ENCODE peak calls at places on chromosome 9, in six cellular contexts. One of them, this sample, is unnamed.

GRCh38 chr9:81318571-81318970 is 370.8 kb downstream of the TLE1 start:
- DNase-seq in tibial artery: no peak
- DNase-seq in left lung: no peak
- DNase-seq in psoas muscle: no peak
- DNase-seq in stimulated activated naive B cell treated with anti-CD40 and anti-IgM and Interleukin-4, amounts not matched to agents 10 μg/mL and 1 μg/mL and 100 μg/mL, for 72 hours: no peak
- DNase-seq in stimulated activated CD8-positive, alpha-beta memory T cell treated with anti-CD3 and anti-CD28 coated beads, Interleukin-7, amount 100 ng/mL, for 1 hour: no peak
- DNase-seq in this sample: no peak

GRCh38 chr9:132804576-132805295 is 73.3 kb downstream of the AK8 start:
- DNase-seq in tibial artery: no peak
- DNase-seq in psoas muscle: no peak
- DNase-seq in left lung: no peak
- DNase-seq in stimulated activated CD8-positive, alpha-beta memory T cell treated with anti-CD3 and anti-CD28 coated beads, Interleukin-7, amount 100 ng/mL, for 1 hour: no peak
- DNase-seq in stimulated activated naive B cell treated with anti-CD40 and anti-IgM and Interleukin-4, amounts not matched to agents 10 μg/mL and 1 μg/mL and 100 μg/mL, for 72 hours: peak
- DNase-seq in this sample: no peak

GRCh38 chr9:114691046-114691955 is 9.3 kb upstream of the TEX48 start:
- DNase-seq in tibial artery: no peak
- DNase-seq in stimulated activated CD8-positive, alpha-beta memory T cell treated with anti-CD3 and anti-CD28 coated beads, Interleukin-7, amount 100 ng/mL, for 1 hour: peak
- DNase-seq in psoas muscle: no peak
- DNase-seq in left lung: no peak
- DNase-seq in stimulated activated naive B cell treated with anti-CD40 and anti-IgM and Interleukin-4, amounts not matched to agents 10 μg/mL and 1 μg/mL and 100 μg/mL, for 72 hours: peak
- DNase-seq in this sample: no peak

GRCh38 chr9:16112116-16112515 is 559.3 kb downstream of the CCDC171 start:
- DNase-seq in psoas muscle: no peak
- DNase-seq in tibial artery: no peak
- DNase-seq in stimulated activated naive B cell treated with anti-CD40 and anti-IgM and Interleukin-4, amounts not matched to agents 10 μg/mL and 1 μg/mL and 100 μg/mL, for 72 hours: no peak
- DNase-seq in left lung: no peak
- DNase-seq in stimulated activated CD8-positive, alpha-beta memory T cell treated with anti-CD3 and anti-CD28 coated beads, Interleukin-7, amount 100 ng/mL, for 1 hour: no peak
- DNase-seq in this sample: no peak

GRCh38 chr9:22976454-22976853 is 529.8 kb downstream of the DMRTA1 start:
- DNase-seq in psoas muscle: no peak
- DNase-seq in stimulated activated CD8-positive, alpha-beta memory T cell treated with anti-CD3 and anti-CD28 coated beads, Interleukin-7, amount 100 ng/mL, for 1 hour: no peak
- DNase-seq in tibial artery: no peak
- DNase-seq in stimulated activated naive B cell treated with anti-CD40 and anti-IgM and Interleukin-4, amounts not matched to agents 10 μg/mL and 1 μg/mL and 100 μg/mL, for 72 hours: no peak
- DNase-seq in left lung: no peak
- DNase-seq in this sample: no peak

GRCh38 chr9:133340256-133340655 is 4.3 kb upstream of the SURF6 start:
- DNase-seq in tibial artery: no peak
- DNase-seq in psoas muscle: no peak
- DNase-seq in stimulated activated naive B cell treated with anti-CD40 and anti-IgM and Interleukin-4, amounts not matched to agents 10 μg/mL and 1 μg/mL and 100 μg/mL, for 72 hours: no peak
- DNase-seq in left lung: peak
- DNase-seq in stimulated activated CD8-positive, alpha-beta memory T cell treated with anti-CD3 and anti-CD28 coated beads, Interleukin-7, amount 100 ng/mL, for 1 hour: no peak
- DNase-seq in this sample: no peak

GRCh38 chr9:125983681-125984080 is 236.5 kb downstream of the PBX3 start:
- DNase-seq in psoas muscle: no peak
- DNase-seq in stimulated activated naive B cell treated with anti-CD40 and anti-IgM and Interleukin-4, amounts not matched to agents 10 μg/mL and 1 μg/mL and 100 μg/mL, for 72 hours: no peak
- DNase-seq in left lung: no peak
- DNase-seq in stimulated activated CD8-positive, alpha-beta memory T cell treated with anti-CD3 and anti-CD28 coated beads, Interleukin-7, amount 100 ng/mL, for 1 hour: no peak
- DNase-seq in tibial artery: peak
- DNase-seq in this sample: no peak

GRCh38 chr9:100098241-100098886 is 436 bp downstream of the ERP44 start:
- DNase-seq in stimulated activated CD8-positive, alpha-beta memory T cell treated with anti-CD3 and anti-CD28 coated beads, Interleukin-7, amount 100 ng/mL, for 1 hour: no peak
- DNase-seq in tibial artery: peak
- DNase-seq in stimulated activated naive B cell treated with anti-CD40 and anti-IgM and Interleukin-4, amounts not matched to agents 10 μg/mL and 1 μg/mL and 100 μg/mL, for 72 hours: peak
- DNase-seq in psoas muscle: peak
- DNase-seq in left lung: peak
- DNase-seq in this sample: no peak

GRCh38 chr9:38333047-38333446 is 59.5 kb upstream of the ALDH1B1 start:
- DNase-seq in stimulated activated naive B cell treated with anti-CD40 and anti-IgM and Interleukin-4, amounts not matched to agents 10 μg/mL and 1 μg/mL and 100 μg/mL, for 72 hours: no peak
- DNase-seq in left lung: no peak
- DNase-seq in stimulated activated CD8-positive, alpha-beta memory T cell treated with anti-CD3 and anti-CD28 coated beads, Interleukin-7, amount 100 ng/mL, for 1 hour: no peak
- DNase-seq in psoas muscle: no peak
- DNase-seq in tibial artery: no peak
- DNase-seq in this sample: no peak

GRCh38 chr9:27125030-27125429 is 16.0 kb downstream of the TEK start:
- DNase-seq in tibial artery: no peak
- DNase-seq in stimulated activated naive B cell treated with anti-CD40 and anti-IgM and Interleukin-4, amounts not matched to agents 10 μg/mL and 1 μg/mL and 100 μg/mL, for 72 hours: no peak
- DNase-seq in psoas muscle: peak
- DNase-seq in stimulated activated CD8-positive, alpha-beta memory T cell treated with anti-CD3 and anti-CD28 coated beads, Interleukin-7, amount 100 ng/mL, for 1 hour: no peak
- DNase-seq in left lung: no peak
- DNase-seq in this sample: peak

GRCh38 chr9:109283012-109283411 is 37.8 kb downstream of the EPB41L4B start:
- DNase-seq in psoas muscle: no peak
- DNase-seq in tibial artery: no peak
- DNase-seq in stimulated activated CD8-positive, alpha-beta memory T cell treated with anti-CD3 and anti-CD28 coated beads, Interleukin-7, amount 100 ng/mL, for 1 hour: no peak
- DNase-seq in left lung: no peak
- DNase-seq in stimulated activated naive B cell treated with anti-CD40 and anti-IgM and Interleukin-4, amounts not matched to agents 10 μg/mL and 1 μg/mL and 100 μg/mL, for 72 hours: no peak
- DNase-seq in this sample: no peak

GRCh38 chr9:120617637-120617979 is 37.6 kb upstream of the CDK5RAP2 start:
- DNase-seq in left lung: no peak
- DNase-seq in stimulated activated CD8-positive, alpha-beta memory T cell treated with anti-CD3 and anti-CD28 coated beads, Interleukin-7, amount 100 ng/mL, for 1 hour: no peak
- DNase-seq in psoas muscle: no peak
- DNase-seq in tibial artery: no peak
- DNase-seq in stimulated activated naive B cell treated with anti-CD40 and anti-IgM and Interleukin-4, amounts not matched to agents 10 μg/mL and 1 μg/mL and 100 μg/mL, for 72 hours: no peak
- DNase-seq in this sample: no peak

GRCh38 chr9:37302277-37302676 is 120.2 kb upstream of the GRHPR start:
- DNase-seq in stimulated activated CD8-positive, alpha-beta memory T cell treated with anti-CD3 and anti-CD28 coated beads, Interleukin-7, amount 100 ng/mL, for 1 hour: no peak
- DNase-seq in tibial artery: no peak
- DNase-seq in left lung: no peak
- DNase-seq in psoas muscle: no peak
- DNase-seq in stimulated activated naive B cell treated with anti-CD40 and anti-IgM and Interleukin-4, amounts not matched to agents 10 μg/mL and 1 μg/mL and 100 μg/mL, for 72 hours: peak
- DNase-seq in this sample: no peak

GRCh38 chr9:101271102-101271501 is 113.7 kb downstream of the BAAT start:
- DNase-seq in psoas muscle: no peak
- DNase-seq in stimulated activated naive B cell treated with anti-CD40 and anti-IgM and Interleukin-4, amounts not matched to agents 10 μg/mL and 1 μg/mL and 100 μg/mL, for 72 hours: no peak
- DNase-seq in stimulated activated CD8-positive, alpha-beta memory T cell treated with anti-CD3 and anti-CD28 coated beads, Interleukin-7, amount 100 ng/mL, for 1 hour: no peak
- DNase-seq in left lung: no peak
- DNase-seq in tibial artery: no peak
- DNase-seq in this sample: no peak

GRCh38 chr9:131594906-131595675 is 49.8 kb downstream of the PRRT1B start:
- DNase-seq in stimulated activated naive B cell treated with anti-CD40 and anti-IgM and Interleukin-4, amounts not matched to agents 10 μg/mL and 1 μg/mL and 100 μg/mL, for 72 hours: no peak
- DNase-seq in tibial artery: no peak
- DNase-seq in stimulated activated CD8-positive, alpha-beta memory T cell treated with anti-CD3 and anti-CD28 coated beads, Interleukin-7, amount 100 ng/mL, for 1 hour: no peak
- DNase-seq in left lung: peak
- DNase-seq in psoas muscle: no peak
- DNase-seq in this sample: no peak

GRCh38 chr9:128053560-128053959 is 13.6 kb downstream of the NAIF1 start:
- DNase-seq in psoas muscle: no peak
- DNase-seq in stimulated activated naive B cell treated with anti-CD40 and anti-IgM and Interleukin-4, amounts not matched to agents 10 μg/mL and 1 μg/mL and 100 μg/mL, for 72 hours: no peak
- DNase-seq in stimulated activated CD8-positive, alpha-beta memory T cell treated with anti-CD3 and anti-CD28 coated beads, Interleukin-7, amount 100 ng/mL, for 1 hour: no peak
- DNase-seq in tibial artery: peak
- DNase-seq in left lung: no peak
- DNase-seq in this sample: no peak